ENCODE peak calls at places on chromosomes 4 and X, in five cellular contexts. One of them, this sample, is unnamed.

GRCh38 chr4:26404597-26405323 is 83.9 kb downstream of the RBPJ start:
- DNase-seq in transverse colon: no peak
- DNase-seq in HFFc6: no peak
- DNase-seq in tibial artery: no peak
- DNase-seq in HL-60: no peak
- DNase-seq in this sample: no peak

GRCh38 chrX:106874075-106874474 is 29.1 kb downstream of the RIPPLY1 start:
- DNase-seq in transverse colon: no peak
- DNase-seq in HFFc6: peak
- DNase-seq in tibial artery: no peak
- DNase-seq in HL-60: no peak
- DNase-seq in this sample: no peak

GRCh38 chr4:31106419-31106818 is 386.2 kb downstream of the PCDH7 start:
- DNase-seq in transverse colon: no peak
- DNase-seq in HFFc6: no peak
- DNase-seq in tibial artery: no peak
- DNase-seq in HL-60: no peak
- DNase-seq in this sample: no peak

GRCh38 chrX:124307253-124307907 is 25.1 kb upstream of the TEX13D start:
- DNase-seq in transverse colon: no peak
- DNase-seq in HFFc6: no peak
- DNase-seq in tibial artery: no peak
- DNase-seq in HL-60: no peak
- DNase-seq in this sample: no peak

GRCh38 chr4:173332963-173333657 is 1.0 kb downstream of the HMGB2 start:
- DNase-seq in transverse colon: no peak
- DNase-seq in HFFc6: no peak
- DNase-seq in tibial artery: no peak
- DNase-seq in HL-60: no peak
- DNase-seq in this sample: no peak

GRCh38 chr4:38046735-38047487 is 86.7 kb downstream of the PTTG2 start:
- DNase-seq in transverse colon: no peak
- DNase-seq in HFFc6: no peak
- DNase-seq in tibial artery: no peak
- DNase-seq in HL-60: no peak
- DNase-seq in this sample: no peak

GRCh38 chr4:187942968-187943367 is 52.6 kb upstream of the ZFP42 start:
- DNase-seq in transverse colon: no peak
- DNase-seq in HFFc6: no peak
- DNase-seq in tibial artery: no peak
- DNase-seq in HL-60: no peak
- DNase-seq in this sample: no peak

GRCh38 chr4:150561338-150561737 is 20.6 kb upstream of the MAB21L2 start:
- DNase-seq in transverse colon: no peak
- DNase-seq in HFFc6: no peak
- DNase-seq in tibial artery: no peak
- DNase-seq in HL-60: no peak
- DNase-seq in this sample: no peak

GRCh38 chr4:1568855-1569460 is 115.2 kb downstream of the FAM53A start:
- DNase-seq in transverse colon: no peak
- DNase-seq in HFFc6: no peak
- DNase-seq in tibial artery: no peak
- DNase-seq in HL-60: no peak
- DNase-seq in this sample: no peak

GRCh38 chrX:5907202-5907601 is 321.5 kb downstream of the NLGN4X start:
- DNase-seq in transverse colon: no peak
- DNase-seq in HFFc6: no peak
- DNase-seq in tibial artery: no peak
- DNase-seq in HL-60: no peak
- DNase-seq in this sample: no peak

GRCh38 chr4:100372432-100372831 is 145.4 kb downstream of the EMCN start:
- DNase-seq in transverse colon: no peak
- DNase-seq in HFFc6: no peak
- DNase-seq in tibial artery: no peak
- DNase-seq in HL-60: no peak
- DNase-seq in this sample: no peak

GRCh38 chrX:103727115-103727514 is 16.4 kb downstream of the TMEM31 start:
- DNase-seq in transverse colon: no peak
- DNase-seq in HFFc6: no peak
- DNase-seq in tibial artery: no peak
- DNase-seq in HL-60: no peak
- DNase-seq in this sample: no peak

GRCh38 chr4:84681488-84682274 is 98.8 kb downstream of the CDS1 start:
- DNase-seq in transverse colon: peak
- DNase-seq in HFFc6: peak
- DNase-seq in tibial artery: no peak
- DNase-seq in HL-60: peak
- DNase-seq in this sample: no peak

GRCh38 chr4:41258783-41259182 is 2.1 kb downstream of the UCHL1 start:
- DNase-seq in transverse colon: no peak
- DNase-seq in HFFc6: peak
- DNase-seq in tibial artery: no peak
- DNase-seq in HL-60: no peak
- DNase-seq in this sample: no peak
- TF ChIP-seq CTCF in transverse colon: no peak
- TF ChIP-seq CTCF in HFFc6: peak
- TF ChIP-seq CTCF in tibial artery: peak
- TF ChIP-seq CTCF in HL-60: no peak
- TF ChIP-seq CTCF in this sample: peak

GRCh38 chrX:69090022-69090421 is 75.2 kb downstream of the PJA1 start:
- DNase-seq in transverse colon: no peak
- DNase-seq in HFFc6: no peak
- DNase-seq in tibial artery: no peak
- DNase-seq in HL-60: no peak
- DNase-seq in this sample: no peak

GRCh38 chrX:69095260-69095659 is 70.0 kb downstream of the PJA1 start:
- DNase-seq in transverse colon: no peak
- DNase-seq in HFFc6: no peak
- DNase-seq in tibial artery: no peak
- DNase-seq in HL-60: no peak
- DNase-seq in this sample: no peak

GRCh38 chrX:69097451-69098236 is 67.6 kb downstream of the PJA1 start:
- DNase-seq in transverse colon: no peak
- DNase-seq in HFFc6: no peak
- DNase-seq in tibial artery: no peak
- DNase-seq in HL-60: no peak
- DNase-seq in this sample: no peak

GRCh38 chrX:69096963-69097362 is 68.3 kb downstream of the PJA1 start:
- DNase-seq in transverse colon: no peak
- DNase-seq in HFFc6: no peak
- DNase-seq in tibial artery: no peak
- DNase-seq in HL-60: no peak
- DNase-seq in this sample: no peak

DNA sequence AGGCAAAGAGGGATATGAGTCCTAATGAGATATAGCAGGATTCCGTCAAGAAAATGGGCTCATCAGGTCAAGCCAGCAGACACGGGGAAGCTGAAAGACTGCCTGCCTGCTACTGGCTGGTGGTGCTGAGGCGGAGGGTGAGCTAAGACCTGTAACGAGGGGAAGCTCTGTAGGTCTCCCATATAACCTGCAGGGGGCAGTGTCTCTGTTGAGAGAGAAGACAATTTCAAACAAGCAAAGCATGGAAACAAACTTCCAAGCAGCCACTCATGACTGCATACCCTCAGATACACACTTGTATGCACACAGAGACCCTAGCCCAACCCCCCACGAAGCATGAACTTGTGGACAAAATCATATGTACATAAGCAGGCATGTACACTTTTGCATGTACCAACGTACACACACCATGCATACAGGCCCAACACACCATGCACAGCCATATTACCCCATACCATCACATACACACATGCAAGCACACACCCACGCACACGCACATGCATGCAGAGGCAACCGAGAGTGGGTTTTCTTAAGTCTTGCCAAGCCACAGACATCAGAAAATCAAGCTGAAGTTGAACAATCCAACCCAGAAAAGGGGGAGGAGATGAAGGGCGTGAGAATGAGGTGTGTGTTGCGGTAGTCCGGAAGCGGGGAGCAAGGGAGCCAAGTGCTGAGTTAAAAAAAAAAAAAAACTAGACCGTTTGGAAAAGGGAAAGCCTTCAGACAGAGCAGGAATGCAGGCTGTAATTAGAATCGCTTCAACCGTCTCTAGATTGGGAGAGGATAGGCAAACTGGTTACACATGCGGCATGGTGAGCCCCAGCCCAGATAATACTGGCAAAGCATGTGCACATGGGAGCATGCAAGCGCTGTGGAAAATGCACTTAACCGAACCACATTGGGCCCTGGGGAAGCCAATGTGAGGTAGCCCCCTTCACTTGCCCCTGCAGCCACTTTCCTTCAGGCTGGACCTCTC is 71.0 kb downstream of the PJA1 start:
- DNase-seq in transverse colon: peak
- DNase-seq in HFFc6: peak
- DNase-seq in tibial artery: peak
- DNase-seq in HL-60: peak
- DNase-seq in this sample: peak
- TF ChIP-seq CTCF in transverse colon: no peak
- TF ChIP-seq CTCF in HFFc6: peak
- TF ChIP-seq CTCF in tibial artery: peak
- TF ChIP-seq CTCF in HL-60: peak
- TF ChIP-seq CTCF in this sample: peak

DNA sequence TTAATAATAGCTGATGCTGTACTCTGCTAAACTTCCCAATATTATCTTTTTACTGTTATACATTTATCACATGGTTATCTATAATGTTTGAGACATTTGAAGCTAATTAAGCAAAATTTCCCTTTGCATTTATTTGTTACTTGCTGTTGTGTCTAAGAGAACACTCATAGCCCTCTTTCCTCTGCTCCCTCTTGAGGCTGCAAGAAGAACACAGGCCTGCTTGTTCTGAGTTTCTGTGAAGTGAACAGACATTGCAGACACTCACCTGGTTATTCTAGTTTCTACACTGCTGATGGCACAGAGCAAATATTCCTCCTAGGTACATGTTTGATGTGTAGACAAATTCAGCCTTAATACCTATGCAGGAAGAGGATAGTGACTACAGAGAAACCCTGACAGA is 367.8 kb downstream of the GASK1B start:
- DNase-seq in transverse colon: no peak
- DNase-seq in HFFc6: no peak
- DNase-seq in tibial artery: no peak
- DNase-seq in HL-60: no peak
- DNase-seq in this sample: no peak
- TF ChIP-seq CTCF in transverse colon: no peak
- TF ChIP-seq CTCF in HFFc6: no peak
- TF ChIP-seq CTCF in tibial artery: no peak
- TF ChIP-seq CTCF in HL-60: no peak
- TF ChIP-seq CTCF in this sample: peak

GRCh38 chrX:140913802-140914501 is 88.4 kb upstream of the SPANXB1 start:
- DNase-seq in transverse colon: no peak
- DNase-seq in HFFc6: no peak
- DNase-seq in tibial artery: no peak
- DNase-seq in HL-60: no peak
- DNase-seq in this sample: no peak

GRCh38 chrX:140916891-140917290 is 85.5 kb upstream of the SPANXB1 start:
- DNase-seq in transverse colon: no peak
- DNase-seq in HFFc6: no peak
- DNase-seq in tibial artery: no peak
- DNase-seq in HL-60: no peak
- DNase-seq in this sample: no peak

GRCh38 chrX:140917354-140918115 is 84.9 kb upstream of the SPANXB1 start:
- DNase-seq in transverse colon: no peak
- DNase-seq in HFFc6: no peak
- DNase-seq in tibial artery: no peak
- DNase-seq in HL-60: no peak
- DNase-seq in this sample: no peak

GRCh38 chrX:140923118-140923517 is 79.3 kb upstream of the SPANXB1 start:
- DNase-seq in transverse colon: no peak
- DNase-seq in HFFc6: no peak
- DNase-seq in tibial artery: no peak
- DNase-seq in HL-60: no peak
- DNase-seq in this sample: no peak

GRCh38 chrX:140918398-140919043 is 83.9 kb upstream of the SPANXB1 start:
- DNase-seq in transverse colon: peak
- DNase-seq in HFFc6: peak
- DNase-seq in tibial artery: no peak
- DNase-seq in HL-60: peak
- DNase-seq in this sample: peak
- TF ChIP-seq CTCF in transverse colon: no peak
- TF ChIP-seq CTCF in HFFc6: peak
- TF ChIP-seq CTCF in tibial artery: peak
- TF ChIP-seq CTCF in HL-60: no peak
- TF ChIP-seq CTCF in this sample: peak

GRCh38 chr4:3444351-3445110 is 2.8 kb downstream of the HGFAC start:
- DNase-seq in transverse colon: no peak
- DNase-seq in HFFc6: no peak
- DNase-seq in tibial artery: no peak
- DNase-seq in HL-60: no peak
- DNase-seq in this sample: no peak

GRCh38 chr4:3442959-3443749 is 1.4 kb downstream of the HGFAC start:
- DNase-seq in transverse colon: peak
- DNase-seq in HFFc6: no peak
- DNase-seq in tibial artery: no peak
- DNase-seq in HL-60: peak
- DNase-seq in this sample: no peak

GRCh38 chr4:3442460-3442958 is 741 bp downstream of the HGFAC start:
- DNase-seq in transverse colon: no peak
- DNase-seq in HFFc6: no peak
- DNase-seq in tibial artery: no peak
- DNase-seq in HL-60: no peak
- DNase-seq in this sample: no peak

GRCh38 chr4:3445111-3445820 is 3.5 kb downstream of the HGFAC start:
- DNase-seq in transverse colon: no peak
- DNase-seq in HFFc6: no peak
- DNase-seq in tibial artery: no peak
- DNase-seq in HL-60: no peak
- DNase-seq in this sample: no peak

DNA sequence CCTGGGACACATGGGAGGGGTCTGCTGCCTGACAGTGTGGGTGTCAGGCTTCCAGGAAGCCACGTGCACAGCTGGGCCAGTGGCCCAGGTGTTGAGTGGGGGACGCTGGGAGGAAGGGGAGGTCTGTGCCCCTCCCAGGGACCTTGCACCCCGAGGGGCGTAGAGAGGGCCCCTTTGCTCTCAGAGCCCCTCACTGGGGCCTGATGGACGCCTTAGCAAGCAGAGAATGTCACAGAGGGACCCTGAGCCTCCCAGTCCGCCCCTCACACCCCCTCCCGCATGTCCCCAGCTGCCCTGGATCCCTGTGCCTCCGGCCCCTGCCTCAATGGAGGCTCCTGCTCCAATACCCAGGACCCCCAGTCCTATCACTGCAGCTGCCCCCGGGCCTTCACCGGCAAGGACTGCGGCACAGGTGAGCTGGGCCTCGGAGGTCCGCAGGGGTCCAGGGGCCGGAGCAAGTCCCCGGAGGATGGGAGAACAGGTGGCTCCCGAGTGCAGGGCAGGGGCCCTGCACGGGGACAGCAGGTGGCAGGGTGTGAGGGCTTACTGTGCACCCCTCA is 2.1 kb downstream of the HGFAC start:
- DNase-seq in transverse colon: no peak
- DNase-seq in HFFc6: no peak
- DNase-seq in tibial artery: no peak
- DNase-seq in HL-60: no peak
- DNase-seq in this sample: no peak
- TF ChIP-seq CTCF in transverse colon: no peak
- TF ChIP-seq CTCF in HFFc6: no peak
- TF ChIP-seq CTCF in tibial artery: no peak
- TF ChIP-seq CTCF in HL-60: no peak
- TF ChIP-seq CTCF in this sample: no peak